ENCODE peak calls at places on chromosomes 5 and 9, in six cellular contexts. Q, X, W, D, K and P are unnamed samples.

GRCh38 chr9:90515550-90515949 is 127.1 kb downstream of the DIRAS2 start:
- DNase-seq in Q (no peak), X (no peak), W (no peak), D (no peak), K (no peak), P (no peak)

GRCh38 chr5:149421834-149422233 is 42.7 kb upstream of the IL17B start:
- DNase-seq in Q (no peak), X (no peak), W (no peak), D (no peak), K (peak; percentile 91), P (peak; percentile 70)

GRCh38 chr9:112248722-112249121 is 73.6 kb upstream of the SUSD1 start:
- DNase-seq in Q (no peak), X (no peak), W (no peak), D (no peak), K (peak; percentile 48), P (peak; percentile 51)

GRCh38 chr5:93674138-93674537 is 67.3 kb downstream of the POU5F2 start:
- DNase-seq in Q (no peak), X (peak; percentile 48), W (no peak), D (no peak), K (no peak), P (peak; percentile 3)

GRCh38 chr5:174951151-174951780 is 226.9 kb downstream of the MSX2 start:
- DNase-seq in Q (peak; percentile 60), X (peak; percentile 90), W (peak; percentile 77), D (peak; percentile 74), K (peak; percentile 41), P (peak; percentile 80)

GRCh38 chr9:131660466-131661405 is 79.1 kb downstream of the RAPGEF1 start:
- DNase-seq in Q (peak; percentile 66), X (no peak), W (peak; percentile 65), D (no peak), K (no peak), P (no peak)

GRCh38 chr9:18743976-18744375 is 270.0 kb downstream of the ADAMTSL1 start:
- DNase-seq in Q (no peak), X (no peak), W (no peak), D (no peak), K (peak; percentile 28), P (peak; percentile 86)

GRCh38 chr5:148830220-148830619 is 3.8 kb downstream of the ADRB2 start:
- DNase-seq in Q (no peak), X (no peak), W (no peak), D (no peak), K (no peak), P (no peak)

GRCh38 chr9:135320331-135320730 is 159.3 kb upstream of the PPP1R26 start:
- DNase-seq in Q (no peak), X (no peak), W (no peak), D (no peak), K (no peak), P (no peak)

DNA sequence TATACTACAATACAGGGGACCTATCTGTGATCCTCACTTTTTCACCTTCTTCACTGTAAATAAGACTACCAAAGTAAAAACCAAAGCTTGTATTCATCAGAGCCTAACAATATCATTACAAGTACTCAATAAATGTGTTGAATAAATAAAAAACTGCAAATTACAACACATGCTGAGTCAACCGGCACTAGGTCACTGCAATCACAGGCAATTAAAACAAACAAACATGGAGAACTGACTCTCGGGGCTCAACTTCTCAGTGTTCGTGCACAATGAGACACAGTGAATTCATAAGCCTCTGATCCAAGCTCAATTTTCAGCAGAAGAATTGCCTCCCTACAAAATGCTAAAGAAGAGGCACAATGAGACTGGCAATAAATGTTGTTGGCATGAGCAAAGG is 69.2 kb downstream of the CDK5RAP2 start:
- DNase-seq in Q (no peak), X (no peak), W (no peak), D (no peak), K (peak; percentile 10), P (peak; percentile 15)
- H2BK15ac ChIP-seq in Q (no peak overlapping the region), X (no peak overlapping the region), W (no peak overlapping the region), D (no peak overlapping the region), K (no peak overlapping the region), P (no peak overlapping the region)

DNA sequence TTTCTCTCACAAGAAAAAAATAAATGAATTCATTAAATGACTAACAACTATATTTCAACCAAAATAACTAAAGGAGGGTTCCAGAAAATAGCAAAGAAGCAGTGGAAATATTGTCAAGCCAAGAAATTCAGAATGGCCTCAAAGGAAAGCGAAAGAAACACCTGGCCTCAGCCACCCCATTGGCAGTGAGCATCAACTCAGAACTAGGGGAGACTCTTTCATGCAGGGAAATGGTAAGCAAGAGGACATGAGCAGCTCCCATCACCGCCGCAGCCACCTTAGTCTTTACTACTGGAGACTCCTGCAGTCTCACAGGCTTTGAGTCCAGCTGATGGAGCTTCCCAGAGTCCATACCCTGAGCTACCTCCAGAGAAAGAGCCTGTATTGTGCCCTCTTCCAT is 343.9 kb upstream of the GRAMD2B start:
- DNase-seq in Q (no peak), X (no peak), W (no peak), D (no peak), K (no peak), P (no peak)
- H2BK15ac ChIP-seq in Q (no peak overlapping the region), X (no peak overlapping the region), W (no peak overlapping the region), D (no peak overlapping the region), K (no peak overlapping the region), P (no peak overlapping the region)

GRCh38 chr9:115162946-115163345 is 45.0 kb upstream of the TNC start:
- DNase-seq in Q (no peak), X (no peak), W (no peak), D (no peak), K (peak; percentile 69), P (no peak)
- H2BK15ac ChIP-seq in Q (no peak overlapping the region), X (peak overlapping the region; percentile 65), W (no peak overlapping the region), D (no peak overlapping the region), K (no peak overlapping the region), P (no peak overlapping the region)

GRCh38 chr9:33153001-33153400 is 14.1 kb downstream of the B4GALT1 start:
- DNase-seq in Q (no peak), X (no peak), W (no peak), D (no peak), K (no peak), P (no peak)

GRCh38 chr9:33151601-33152000 is 15.5 kb downstream of the B4GALT1 start:
- DNase-seq in Q (no peak), X (no peak), W (no peak), D (no peak), K (no peak), P (no peak)

GRCh38 chr9:33153666-33154065 is 13.5 kb downstream of the B4GALT1 start:
- DNase-seq in Q (no peak), X (no peak), W (no peak), D (no peak), K (no peak), P (no peak)

GRCh38 chr9:33155393-33155792 is 11.7 kb downstream of the B4GALT1 start:
- DNase-seq in Q (no peak), X (no peak), W (no peak), D (no peak), K (no peak), P (no peak)

DNA sequence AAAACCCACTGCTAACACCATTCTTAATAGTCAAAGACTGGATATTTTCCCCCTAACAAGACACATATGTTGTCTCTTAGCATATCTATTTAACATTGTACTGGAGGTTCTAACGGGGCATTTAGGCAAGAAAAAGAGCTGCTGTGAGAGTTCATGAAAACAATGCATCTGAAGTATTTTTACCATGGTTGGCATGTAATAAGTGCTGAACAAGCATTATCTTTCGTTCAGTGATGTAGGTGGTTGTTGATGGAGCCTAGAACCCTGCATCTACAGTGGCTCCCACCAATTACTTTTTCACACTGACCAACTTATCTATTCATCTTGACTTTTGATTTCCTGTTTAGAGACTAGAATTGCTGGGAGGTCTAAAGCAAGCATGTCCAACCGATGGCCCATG is 12.8 kb downstream of the B4GALT1 start:
- DNase-seq in Q (no peak), X (no peak), W (no peak), D (no peak), K (no peak), P (no peak)
- H2BK15ac ChIP-seq in Q (no peak overlapping the region), X (no peak overlapping the region), W (no peak overlapping the region), D (no peak overlapping the region), K (no peak overlapping the region), P (no peak overlapping the region)